ENCODE peak calls at places on chromosomes 1 and 21, in eight cellular contexts. Y is left lung; W is CD4-positive, alpha-beta memory T cell; D is kidney; B is mesenchymal stem cell; F is thoracic aorta; P is A673; Z is cardiac muscle cell. U is an unnamed sample.

GRCh38 chr1:155227261-155228095 is 19.0 kb downstream of the MTX1 start:
- DNase-seq in Y (peak; percentile 97), W (peak; percentile 98), D (peak; percentile 99), B (peak; percentile 99), F (peak; percentile 92), P (peak; percentile 100), Z (peak; percentile 99), U (peak; percentile 100)

GRCh38 chr1:2448098-2448445 is 28.0 kb upstream of the PLCH2 start:
- DNase-seq in Y (no peak), W (no peak), D (no peak), B (no peak), F (no peak), P (no peak), Z (no peak), U (no peak)

GRCh38 chr1:178579562-178579961 is 66.7 kb downstream of the TEX35 start:
- DNase-seq in Y (no peak), W (no peak), D (no peak), B (no peak), F (no peak), P (peak; percentile 72), Z (no peak), U (no peak)

GRCh38 chr1:7386226-7387052 is 384.7 kb upstream of the VAMP3 start:
- DNase-seq in Y (no peak), W (no peak), D (no peak), B (no peak), F (no peak), P (no peak), Z (no peak), U (no peak)

GRCh38 chr1:12001996-12002493 is 17.3 kb upstream of the MIIP start:
- DNase-seq in Y (no peak), W (no peak), D (no peak), B (no peak), F (no peak), P (no peak), Z (no peak), U (no peak)

GRCh38 chr1:145740269-145740668 is 21.0 kb downstream of the CD160 start:
- DNase-seq in Y (no peak), W (no peak), D (no peak), B (peak; percentile 91), F (no peak), P (no peak), Z (peak; percentile 44), U (no peak)

GRCh38 chr1:231465051-231465450 is 43.0 kb upstream of the EGLN1 start:
- DNase-seq in Y (no peak), W (no peak), D (no peak), B (no peak), F (no peak), P (no peak), Z (no peak), U (no peak)

GRCh38 chr1:15272009-15272781 is 25.2 kb downstream of the FHAD1 start:
- DNase-seq in Y (no peak), W (peak; percentile 20), D (peak; percentile 82), B (peak; percentile 82), F (peak; percentile 27), P (peak; percentile 85), Z (peak; percentile 79), U (peak; percentile 16)

GRCh38 chr1:205355054-205355453 is 1.7 kb downstream of the KLHDC8A start:
- DNase-seq in Y (no peak), W (no peak), D (no peak), B (no peak), F (no peak), P (no peak), Z (peak; percentile 73), U (no peak)

GRCh38 chr1:1225238-1225845 is 6.5 kb downstream of the SDF4 start:
- DNase-seq in Y (no peak), W (no peak), D (no peak), B (no peak), F (no peak), P (no peak), Z (no peak), U (no peak)

GRCh38 chr1:86522230-86522629 is 24.6 kb upstream of the CLCA4 start:
- DNase-seq in Y (no peak), W (no peak), D (no peak), B (no peak), F (no peak), P (no peak), Z (no peak), U (no peak)

DNA sequence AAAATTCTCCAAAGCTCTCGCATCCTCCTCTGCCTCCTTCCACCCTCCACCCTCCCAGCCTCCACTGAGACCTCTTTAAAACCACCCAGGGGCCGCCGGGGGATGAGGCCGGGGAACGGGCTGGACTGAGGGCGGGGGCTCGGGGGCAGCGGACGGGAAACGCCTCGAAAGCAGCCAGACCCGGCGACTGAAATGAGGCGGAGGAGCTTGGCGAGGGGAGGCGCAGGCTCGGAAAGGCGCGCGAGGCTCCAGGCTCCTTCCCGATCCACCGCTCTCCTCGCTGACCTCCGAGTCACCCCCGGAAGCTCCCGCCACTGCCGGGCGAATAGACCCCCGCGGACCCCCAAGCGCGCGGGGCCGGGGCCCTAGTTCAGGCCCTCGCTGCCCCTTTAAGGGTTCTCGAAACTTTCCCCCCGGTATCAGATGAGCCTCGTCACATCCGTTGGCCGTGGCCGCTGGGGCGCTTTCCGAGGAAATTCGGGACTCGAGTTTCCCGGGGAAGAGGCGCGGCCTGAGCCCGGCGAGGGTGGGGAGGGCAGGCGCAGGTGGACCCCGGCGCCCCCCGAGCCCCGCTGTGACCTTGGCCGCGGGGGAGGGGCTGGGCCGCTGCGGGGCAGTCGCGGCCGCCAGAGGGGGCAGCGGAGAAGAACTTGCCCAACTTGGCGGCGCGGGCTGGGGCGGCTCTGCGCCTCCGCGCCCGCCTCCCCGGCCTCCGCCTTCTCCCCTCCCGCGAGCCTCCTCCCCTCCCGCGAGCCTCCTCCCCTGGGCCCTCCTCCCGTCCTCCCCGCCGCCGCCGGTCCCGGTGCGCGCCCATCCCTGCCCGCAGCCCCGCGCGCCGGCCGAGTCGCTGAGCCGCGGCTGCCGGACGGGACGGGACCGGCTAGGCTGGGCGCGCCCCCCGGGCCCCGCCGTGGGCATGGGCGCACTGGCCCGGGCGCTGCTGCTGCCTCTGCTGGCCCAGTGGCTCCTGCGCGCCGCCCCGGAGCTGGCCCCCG is at the start of gene BACE2:
- DNase-seq in Y (peak; percentile 91), W (peak; percentile 10), D (peak; percentile 94), B (peak; percentile 2), F (no peak), P (peak; percentile 57), Z (peak; percentile 88), U (no peak)
- H3K4me3 ChIP-seq in Y (peak within 1 kb of the TSS; percentile 57), W (no peak within 1 kb of the TSS), D (peak within 1 kb of the TSS; percentile 53), B (peak within 1 kb of the TSS; percentile 82), F (peak within 1 kb of the TSS; percentile 97), P (peak within 1 kb of the TSS; percentile 55), Z (peak within 1 kb of the TSS; percentile 58), U (no peak within 1 kb of the TSS)

GRCh38 chr1:54808443-54809207 is 7.5 kb upstream of the TTC22 start:
- DNase-seq in Y (no peak), W (no peak), D (no peak), B (peak; percentile 8), F (no peak), P (no peak), Z (no peak), U (no peak)

GRCh38 chr1:54811066-54811465 is 9.9 kb upstream of the TTC22 start:
- DNase-seq in Y (no peak), W (no peak), D (no peak), B (no peak), F (no peak), P (no peak), Z (no peak), U (no peak)

GRCh38 chr1:54811739-54812655 is 10.9 kb upstream of the TTC22 start:
- DNase-seq in Y (no peak), W (no peak), D (no peak), B (no peak), F (no peak), P (no peak), Z (no peak), U (no peak)

GRCh38 chr1:54809496-54810074 is 8.5 kb upstream of the TTC22 start:
- DNase-seq in Y (no peak), W (no peak), D (no peak), B (no peak), F (no peak), P (no peak), Z (no peak), U (no peak)

DNA sequence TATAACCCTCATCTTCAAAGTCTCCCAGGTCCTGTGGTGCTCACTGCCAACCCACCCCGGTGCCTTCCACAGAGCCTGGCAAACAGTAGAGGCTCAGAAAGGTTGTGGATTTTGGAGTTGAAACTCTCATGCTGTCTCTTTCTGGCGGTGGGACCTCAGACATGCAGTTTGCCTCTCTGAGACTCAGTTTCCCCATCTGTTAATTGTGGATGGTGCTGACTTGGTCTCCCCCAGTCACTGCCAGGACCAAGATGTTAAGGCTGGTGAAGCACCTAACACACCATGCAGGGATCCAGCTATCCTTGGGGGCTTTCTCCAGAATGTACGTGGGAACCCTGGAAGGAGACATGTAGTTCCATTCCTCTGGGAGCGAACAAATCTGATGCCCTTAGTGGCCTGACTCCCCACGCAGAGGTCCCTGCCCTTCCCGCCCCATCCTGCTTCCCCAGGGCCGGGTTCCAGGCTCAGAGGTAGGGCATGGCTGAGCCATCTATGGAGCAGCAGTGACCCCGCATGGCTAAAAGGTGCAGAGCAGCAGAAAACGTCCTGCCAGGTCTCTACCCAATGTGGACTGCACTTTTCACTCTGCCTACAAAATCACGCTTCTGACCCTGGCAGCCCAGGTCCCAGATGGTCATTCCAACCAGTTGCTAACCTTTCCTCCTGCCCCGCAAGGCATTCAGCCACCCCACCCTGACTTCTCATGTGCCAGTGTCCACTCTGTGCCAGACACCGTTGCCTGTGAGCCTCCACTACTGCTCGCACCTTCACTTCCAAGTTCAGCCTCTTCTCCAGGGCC is 9.2 kb upstream of the TTC22 start:
- DNase-seq in Y (no peak), W (peak; percentile 53), D (no peak), B (peak; percentile 56), F (no peak), P (peak; percentile 70), Z (peak; percentile 64), U (peak; percentile 55)
- H3K27ac ChIP-seq in Y (no peak overlapping the region), W (no peak overlapping the region), D (no peak overlapping the region), B (no peak overlapping the region), F (no peak overlapping the region), P (no peak overlapping the region), Z (no peak overlapping the region), U (no peak overlapping the region)

DNA sequence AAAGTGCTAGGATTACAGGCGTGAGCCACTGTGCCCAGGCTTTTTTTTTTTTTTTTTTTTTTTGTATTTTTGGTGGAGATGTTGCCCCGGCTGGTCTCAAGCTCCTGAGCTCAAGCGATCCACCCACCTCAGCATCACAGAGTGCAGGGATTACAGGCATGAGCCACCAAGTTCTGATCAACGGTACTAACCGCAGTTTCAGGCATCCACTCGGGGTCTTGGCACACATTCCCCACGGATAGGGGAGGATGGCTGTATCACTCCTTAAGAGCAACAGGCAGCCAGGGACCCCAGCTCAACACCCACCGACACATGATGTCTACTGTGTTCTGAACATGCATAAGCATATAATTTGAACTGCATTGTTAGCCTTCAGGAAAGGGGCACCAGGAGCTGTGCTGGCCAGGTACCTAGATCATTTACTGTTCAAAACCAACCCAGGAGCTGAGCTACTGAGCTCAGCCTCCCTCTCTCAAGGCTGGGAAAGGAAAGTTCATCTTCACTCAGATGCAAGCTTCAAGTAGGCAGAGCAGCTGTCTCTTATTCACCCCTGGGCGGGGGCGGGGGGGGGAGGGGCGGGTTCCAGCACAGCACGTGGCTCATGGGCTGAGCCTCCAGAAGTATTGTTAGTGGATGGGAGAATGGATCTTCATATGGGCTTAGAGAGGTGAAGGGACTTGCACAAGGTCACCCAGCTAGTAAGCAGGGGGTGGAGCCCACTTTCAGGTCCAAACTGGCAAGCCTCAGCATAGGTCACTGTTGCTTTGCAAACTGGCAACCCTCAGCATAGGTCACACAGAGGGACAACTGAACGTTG is 24.6 kb downstream of the CAPZB start:
- DNase-seq in Y (no peak), W (no peak), D (no peak), B (no peak), F (no peak), P (no peak), Z (no peak), U (no peak)
- H3K4me1 ChIP-seq in Y (peaks cover 27% of the 10 kb centered on the region), W (peaks cover 99% of the 10 kb centered on the region), D (peaks cover 28% of the 10 kb centered on the region), B (peaks cover 15% of the 10 kb centered on the region), F (peaks cover 81% of the 10 kb centered on the region), P (peaks cover 65% of the 10 kb centered on the region), Z (peaks cover 20% of the 10 kb centered on the region), U (peaks cover 96% of the 10 kb centered on the region)

GRCh38 chr1:173205146-173206051 is 1.7 kb downstream of the TNFSF4 start:
- DNase-seq in Y (no peak), W (peak; percentile 44), D (no peak), B (peak; percentile 86), F (no peak), P (peak; percentile 47), Z (peak; percentile 90), U (no peak)
- H3K4me3 ChIP-seq in Y (no peak overlapping the region), W (no peak overlapping the region), D (no peak overlapping the region), B (no peak overlapping the region), F (no peak overlapping the region), P (no peak overlapping the region), Z (no peak overlapping the region), U (peak overlapping the region; percentile 43)